ENCODE peak calls at places on chromosomes 7 and 10, in seven cellular contexts. A is ovary, E is esophagus squamous epithelium, D is PC-9, W is fibroblast of the aortic adventitia, Q is bronchial epithelial cell, U is neural progenitor cell. H is an unnamed sample.

GRCh38 chr10:52185256-52185655 is 128.8 kb upstream of the DKK1 start:
- DNase-seq in A (no peak), E (no peak), D (no peak), W (no peak), Q (no peak), U (no peak), H (no peak)

GRCh38 chr7:100626530-100627237 is 14.3 kb downstream of the MOSPD3 start:
- DNase-seq in A (peak), E (no peak), D (peak), W (peak), Q (peak), U (peak), H (peak)

GRCh38 chr7:72109566-72109965 is 302.6 kb downstream of the CALN1 start:
- DNase-seq in A (no peak), E (no peak), D (no peak), W (no peak), Q (no peak), U (no peak), H (no peak)

GRCh38 chr7:144037414-144038096 is 11.2 kb upstream of the OR2A5 start:
- DNase-seq in A (no peak), E (no peak), D (no peak), W (no peak), Q (no peak), U (no peak), H (no peak)

GRCh38 chr10:132564249-132564605 is 26.6 kb downstream of the INPP5A start:
- DNase-seq in A (no peak), E (no peak), D (no peak), W (no peak), Q (no peak), U (no peak), H (no peak)

GRCh38 chr10:60877777-60878120 is 66.2 kb downstream of the RHOBTB1 start:
- DNase-seq in A (no peak), E (no peak), D (no peak), W (no peak), Q (peak), U (no peak), H (no peak)

GRCh38 chr7:95509199-95509598 is 23.5 kb downstream of the ASB4 start:
- DNase-seq in A (no peak), E (no peak), D (no peak), W (no peak), Q (no peak), U (peak), H (peak)

GRCh38 chr10:132183046-132183445 is 3.7 kb upstream of the DPYSL4 start:
- DNase-seq in A (no peak), E (no peak), D (no peak), W (no peak), Q (peak), U (no peak), H (no peak)

GRCh38 chr10:119657725-119658124 is 6.5 kb downstream of the BAG3 start:
- DNase-seq in A (no peak), E (no peak), D (no peak), W (peak), Q (no peak), U (no peak), H (no peak)

GRCh38 chr10:34580214-34580613 is 234.9 kb downstream of the PARD3 start:
- DNase-seq in A (no peak), E (no peak), D (no peak), W (no peak), Q (no peak), U (no peak), H (no peak)

GRCh38 chr7:21543528-21544302 is 876 bp downstream of the DNAH11 start:
- DNase-seq in A (no peak), E (no peak), D (no peak), W (peak), Q (peak), U (peak), H (peak)

GRCh38 chr7:47539398-47540052 is 42.4 kb downstream of the TNS3 start:
- DNase-seq in A (no peak), E (no peak), D (no peak), W (no peak), Q (no peak), U (no peak), H (peak)

GRCh38 chr10:15715619-15716227 is 4.0 kb downstream of the ITGA8 start:
- DNase-seq in A (no peak), E (no peak), D (no peak), W (peak), Q (no peak), U (peak), H (peak)

GRCh38 chr10:43316988-43317387 is 50.1 kb upstream of the RASGEF1A start:
- DNase-seq in A (no peak), E (no peak), D (no peak), W (no peak), Q (no peak), U (no peak), H (no peak)

GRCh38 chr7:125383324-125383723 is 453.7 kb upstream of the POT1 start:
- DNase-seq in A (no peak), E (no peak), D (no peak), W (no peak), Q (peak), U (no peak), H (no peak)

GRCh38 chr7:17422966-17423365 is 124.5 kb downstream of the AHR start:
- DNase-seq in A (no peak), E (no peak), D (no peak), W (peak), Q (no peak), U (no peak), H (peak)

GRCh38 chr10:102837230-102837721 is at the start of gene CYP17A1:
- DNase-seq in A (peak), E (no peak), D (no peak), W (no peak), Q (no peak), U (no peak), H (no peak)

GRCh38 chr7:119931230-119931824 is 341.6 kb upstream of the KCND2 start:
- DNase-seq in A (no peak), E (no peak), D (no peak), W (no peak), Q (no peak), U (no peak), H (peak)

GRCh38 chr7:117946201-117946633 is 73.0 kb upstream of the CTTNBP2 start:
- DNase-seq in A (no peak), E (no peak), D (no peak), W (no peak), Q (peak), U (peak), H (peak)

GRCh38 chr10:77233466-77233865 is 404.1 kb downstream of the KCNMA1 start:
- DNase-seq in A (no peak), E (no peak), D (no peak), W (no peak), Q (no peak), U (no peak), H (no peak)

GRCh38 chr7:2708547-2709310 is 20.7 kb downstream of the AMZ1 start:
- DNase-seq in A (no peak), E (no peak), D (no peak), W (no peak), Q (no peak), U (no peak), H (no peak)
- H3K4me3 ChIP-seq in A (no peak), E (no peak), D (no peak), W (no peak), Q (no peak), U (no peak), H (no peak)

GRCh38 chr10:58661336-58661735 is 148.7 kb downstream of the BICC1 start:
- DNase-seq in A (no peak), E (no peak), D (no peak), W (peak), Q (peak), U (no peak), H (peak)
- TF ChIP-seq CTCF in A (no peak), E (no peak), D (no peak), W (no peak), Q (no peak), U (no peak), H (no peak)

GRCh38 chr7:44977304-44977858 is 1.4 kb downstream of the MYO1G start:
- DNase-seq in A (no peak), E (no peak), D (no peak), W (no peak), Q (peak), U (no peak), H (no peak)

GRCh38 chr7:44976746-44977196 is 2.0 kb downstream of the MYO1G start:
- DNase-seq in A (no peak), E (no peak), D (no peak), W (no peak), Q (no peak), U (no peak), H (no peak)

GRCh38 chr7:44975331-44976039 is 3.3 kb downstream of the MYO1G start:
- DNase-seq in A (no peak), E (no peak), D (no peak), W (no peak), Q (no peak), U (no peak), H (no peak)

GRCh38 chr7:44974549-44974948 is 4.3 kb downstream of the MYO1G start:
- DNase-seq in A (no peak), E (no peak), D (no peak), W (no peak), Q (no peak), U (no peak), H (no peak)

DNA sequence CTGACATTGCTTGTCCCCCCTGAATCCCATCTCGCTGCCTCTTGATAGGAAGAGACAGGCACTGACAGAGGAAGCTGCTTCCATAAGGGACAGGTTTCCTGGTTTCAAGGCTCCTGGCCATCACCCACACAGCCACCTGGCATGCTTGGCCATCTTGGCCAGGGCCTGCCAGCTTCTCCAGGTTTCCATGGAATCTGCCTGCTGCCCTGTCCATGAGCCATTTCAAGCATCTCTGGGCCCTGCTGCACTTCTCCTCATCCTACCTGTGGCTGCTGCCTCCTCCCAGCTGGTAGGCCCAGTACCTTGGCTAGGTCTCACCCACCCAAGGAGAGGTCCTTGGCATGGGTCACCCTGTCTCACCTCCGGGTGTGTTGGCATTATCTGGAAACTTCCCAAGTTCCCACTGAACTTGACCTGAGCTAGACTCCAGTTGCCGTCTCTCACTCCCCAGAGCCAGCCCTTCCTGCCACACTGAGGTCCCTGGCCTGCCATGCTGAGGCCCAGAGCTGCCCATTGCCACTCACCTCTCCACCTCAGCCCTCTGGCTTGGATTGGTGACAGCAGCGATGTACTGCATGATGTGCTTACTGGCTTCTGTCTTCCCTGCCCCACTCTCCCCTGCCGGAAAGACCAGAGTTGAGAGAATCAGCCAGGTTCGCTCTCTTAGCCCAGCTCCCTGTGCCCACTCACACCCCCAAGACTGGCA is 2.6 kb downstream of the MYO1G start:
- DNase-seq in A (no peak), E (no peak), D (no peak), W (no peak), Q (no peak), U (no peak), H (no peak)
- H3K4me3 ChIP-seq in A (no peak), E (no peak), D (no peak), W (no peak), Q (no peak), U (no peak), H (no peak)

DNA sequence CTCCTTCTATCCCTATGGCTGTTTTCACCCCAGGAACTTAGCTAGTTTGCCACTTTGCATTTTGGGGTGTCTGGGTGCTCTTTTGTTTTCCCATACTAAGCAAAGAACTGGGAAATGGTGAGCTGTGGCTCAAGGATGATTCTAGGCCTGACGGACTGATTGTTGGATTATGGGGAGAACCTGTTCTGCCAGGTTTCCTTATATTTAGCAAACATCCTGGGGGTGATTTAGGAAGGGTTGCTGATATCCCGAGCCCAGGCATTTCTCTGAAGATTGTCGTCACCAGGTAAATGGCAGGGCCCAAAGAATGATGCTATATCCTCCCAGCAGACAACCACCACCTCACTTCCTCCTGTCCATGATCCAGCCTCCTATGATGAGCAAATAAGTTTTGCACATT is 72.1 kb upstream of the GRB10 start:
- DNase-seq in A (no peak), E (no peak), D (peak), W (no peak), Q (no peak), U (no peak), H (no peak)
- TF ChIP-seq CTCF in A (no peak), E (no peak), D (no peak), W (no peak), Q (no peak), U (no peak), H (no peak)